ENCODE peak calls at places on chromosomes 4 and X, in five cellular contexts. One of them, this sample, is unnamed.

GRCh38 chr4:173121044-173121685 is 47.4 kb upstream of the GALNT7 start:
- DNase-seq in H9: peak
- DNase-seq in GM20000: peak
- DNase-seq in pancreas: no peak
- DNase-seq in neural crest cell: no peak
- DNase-seq in this sample: peak

GRCh38 chrX:139783959-139784358 is 76.0 kb upstream of the MCF2 start:
- DNase-seq in H9: no peak
- DNase-seq in GM20000: no peak
- DNase-seq in pancreas: no peak
- DNase-seq in neural crest cell: no peak
- DNase-seq in this sample: no peak

GRCh38 chrX:151780621-151781020 is 46.1 kb downstream of the CNGA2 start:
- DNase-seq in H9: no peak
- DNase-seq in GM20000: no peak
- DNase-seq in pancreas: no peak
- DNase-seq in neural crest cell: no peak
- DNase-seq in this sample: no peak

GRCh38 chr4:86653237-86653865 is 59.2 kb downstream of the PTPN13 start:
- DNase-seq in H9: no peak
- DNase-seq in GM20000: no peak
- DNase-seq in pancreas: no peak
- DNase-seq in neural crest cell: no peak
- DNase-seq in this sample: no peak

GRCh38 chr4:119314356-119314755 is 7.6 kb downstream of the FABP2 start:
- DNase-seq in H9: no peak
- DNase-seq in GM20000: peak
- DNase-seq in pancreas: no peak
- DNase-seq in neural crest cell: no peak
- DNase-seq in this sample: no peak

GRCh38 chrX:41750720-41751119 is 26.7 kb downstream of the GPR82 start:
- DNase-seq in H9: no peak
- DNase-seq in GM20000: no peak
- DNase-seq in pancreas: no peak
- DNase-seq in neural crest cell: no peak
- DNase-seq in this sample: no peak

GRCh38 chr4:3208826-3209225 is 40.1 kb upstream of the MSANTD1 start:
- DNase-seq in H9: no peak
- DNase-seq in GM20000: no peak
- DNase-seq in pancreas: peak
- DNase-seq in neural crest cell: no peak
- DNase-seq in this sample: no peak

GRCh38 chrX:118257781-118258180 is 88.1 kb upstream of the WDR44 start:
- DNase-seq in H9: no peak
- DNase-seq in GM20000: no peak
- DNase-seq in pancreas: no peak
- DNase-seq in neural crest cell: no peak
- DNase-seq in this sample: no peak

GRCh38 chrX:55754861-55755294 is 37.3 kb downstream of the RRAGB start:
- DNase-seq in H9: no peak
- DNase-seq in GM20000: peak
- DNase-seq in pancreas: no peak
- DNase-seq in neural crest cell: no peak
- DNase-seq in this sample: peak

GRCh38 chr4:103067841-103068547 is 8.6 kb downstream of the SLC9B2 start:
- DNase-seq in H9: no peak
- DNase-seq in GM20000: no peak
- DNase-seq in pancreas: no peak
- DNase-seq in neural crest cell: no peak
- DNase-seq in this sample: no peak

GRCh38 chr4:139243448-139244365 is 36.3 kb downstream of the MGARP start:
- DNase-seq in H9: no peak
- DNase-seq in GM20000: no peak
- DNase-seq in pancreas: no peak
- DNase-seq in neural crest cell: no peak
- DNase-seq in this sample: no peak

GRCh38 chr4:1500966-1501753 is 94.9 kb upstream of the NKX1-1 start:
- DNase-seq in H9: no peak
- DNase-seq in GM20000: no peak
- DNase-seq in pancreas: no peak
- DNase-seq in neural crest cell: no peak
- DNase-seq in this sample: no peak

GRCh38 chrX:132676561-132677186 is 187.8 kb upstream of the MBNL3 start:
- DNase-seq in H9: peak
- DNase-seq in GM20000: no peak
- DNase-seq in pancreas: no peak
- DNase-seq in neural crest cell: no peak
- DNase-seq in this sample: no peak
- TF ChIP-seq CTCF in H9: peak
- TF ChIP-seq CTCF in GM20000: no peak
- TF ChIP-seq CTCF in pancreas: no peak
- TF ChIP-seq CTCF in neural crest cell: peak
- TF ChIP-seq CTCF in this sample: no peak

GRCh38 chrX:115563633-115564182 is 2.7 kb downstream of the PLS3 start:
- DNase-seq in H9: no peak
- DNase-seq in GM20000: no peak
- DNase-seq in pancreas: no peak
- DNase-seq in neural crest cell: no peak
- DNase-seq in this sample: peak
- TF ChIP-seq CTCF in H9: peak
- TF ChIP-seq CTCF in GM20000: no peak
- TF ChIP-seq CTCF in pancreas: no peak
- TF ChIP-seq CTCF in neural crest cell: no peak
- TF ChIP-seq CTCF in this sample: no peak

GRCh38 chr4:77877771-77878170 is 15.1 kb downstream of the MRPL1 start:
- DNase-seq in H9: peak
- DNase-seq in GM20000: no peak
- DNase-seq in pancreas: no peak
- DNase-seq in neural crest cell: no peak
- DNase-seq in this sample: no peak
- TF ChIP-seq CTCF in H9: no peak
- TF ChIP-seq CTCF in GM20000: no peak
- TF ChIP-seq CTCF in pancreas: no peak
- TF ChIP-seq CTCF in neural crest cell: no peak
- TF ChIP-seq CTCF in this sample: no peak

GRCh38 chrX:40539214-40540142 is 41.3 kb upstream of the ATP6AP2 start:
- DNase-seq in H9: peak
- DNase-seq in GM20000: peak
- DNase-seq in pancreas: no peak
- DNase-seq in neural crest cell: peak
- DNase-seq in this sample: peak
- TF ChIP-seq CTCF in H9: peak
- TF ChIP-seq CTCF in GM20000: no peak
- TF ChIP-seq CTCF in pancreas: no peak
- TF ChIP-seq CTCF in neural crest cell: peak
- TF ChIP-seq CTCF in this sample: peak

DNA sequence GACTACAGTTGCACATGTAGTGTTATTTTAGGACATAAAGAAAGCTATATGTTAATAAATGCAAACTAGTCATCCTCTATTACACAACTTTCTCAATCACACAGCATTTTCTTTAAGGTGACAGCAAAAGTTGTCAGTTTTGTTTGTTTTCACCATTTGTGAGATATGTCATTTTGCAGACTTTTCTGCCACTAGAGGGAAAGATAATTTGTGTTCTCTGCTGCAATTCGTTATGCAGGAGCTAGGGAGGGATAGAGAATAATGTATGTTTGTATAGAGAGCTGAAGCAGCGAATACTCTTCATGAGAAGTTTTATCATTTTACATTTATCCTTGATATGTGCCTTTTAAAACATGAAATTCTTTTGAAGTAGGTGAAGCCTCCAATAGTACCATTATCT is 670.6 kb upstream of the ATOH1 start:
- DNase-seq in H9: no peak
- DNase-seq in GM20000: no peak
- DNase-seq in pancreas: no peak
- DNase-seq in neural crest cell: no peak
- DNase-seq in this sample: no peak
- TF ChIP-seq CTCF in H9: peak
- TF ChIP-seq CTCF in GM20000: no peak
- TF ChIP-seq CTCF in pancreas: no peak
- TF ChIP-seq CTCF in neural crest cell: peak
- TF ChIP-seq CTCF in this sample: no peak

DNA sequence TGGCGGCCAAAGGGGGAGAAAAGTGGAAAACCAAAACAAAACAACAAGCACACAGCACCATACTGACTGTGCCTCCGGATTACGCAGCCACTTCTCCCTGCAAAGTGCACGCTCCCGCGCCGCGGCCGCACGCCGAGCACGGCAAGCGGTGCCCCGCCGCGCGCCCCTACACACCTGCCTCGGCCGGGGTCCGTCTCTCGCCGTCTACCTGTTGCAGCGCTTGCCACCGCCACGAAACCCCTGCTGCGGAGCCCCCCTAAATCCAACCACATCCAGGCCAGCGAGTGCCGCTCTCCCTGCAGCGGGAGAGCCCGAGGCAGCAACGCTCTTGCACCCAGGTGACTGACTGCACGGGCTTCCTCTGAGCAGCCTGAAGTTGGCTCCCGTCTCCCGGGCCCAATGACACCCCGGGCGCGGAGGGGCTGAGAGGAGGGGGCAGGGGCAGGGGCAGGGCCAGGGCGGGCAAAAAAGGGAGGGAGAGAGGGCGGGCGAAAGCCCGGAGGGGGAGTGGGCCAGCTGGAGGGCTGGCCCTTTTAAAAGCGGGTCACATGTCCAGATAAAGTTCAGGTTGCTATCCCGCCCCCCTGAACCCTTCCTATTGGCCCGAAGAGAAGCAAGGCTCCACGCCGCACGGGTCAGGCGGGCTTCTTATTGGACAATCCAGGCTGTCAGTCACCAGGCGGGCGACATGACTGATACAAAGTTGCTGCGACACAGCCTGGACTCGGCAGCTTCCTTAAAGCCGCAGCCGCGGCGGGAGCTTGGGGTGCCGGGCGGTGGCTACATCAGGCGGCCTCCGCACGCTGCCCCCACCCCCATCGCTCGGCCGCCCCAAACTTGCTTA is at the start of gene NR3C2:
- DNase-seq in H9: peak
- DNase-seq in GM20000: peak
- DNase-seq in pancreas: peak
- DNase-seq in neural crest cell: peak
- DNase-seq in this sample: peak
- TF ChIP-seq CTCF in H9: no peak
- TF ChIP-seq CTCF in GM20000: no peak
- TF ChIP-seq CTCF in pancreas: no peak
- TF ChIP-seq CTCF in neural crest cell: no peak
- TF ChIP-seq CTCF in this sample: no peak

DNA sequence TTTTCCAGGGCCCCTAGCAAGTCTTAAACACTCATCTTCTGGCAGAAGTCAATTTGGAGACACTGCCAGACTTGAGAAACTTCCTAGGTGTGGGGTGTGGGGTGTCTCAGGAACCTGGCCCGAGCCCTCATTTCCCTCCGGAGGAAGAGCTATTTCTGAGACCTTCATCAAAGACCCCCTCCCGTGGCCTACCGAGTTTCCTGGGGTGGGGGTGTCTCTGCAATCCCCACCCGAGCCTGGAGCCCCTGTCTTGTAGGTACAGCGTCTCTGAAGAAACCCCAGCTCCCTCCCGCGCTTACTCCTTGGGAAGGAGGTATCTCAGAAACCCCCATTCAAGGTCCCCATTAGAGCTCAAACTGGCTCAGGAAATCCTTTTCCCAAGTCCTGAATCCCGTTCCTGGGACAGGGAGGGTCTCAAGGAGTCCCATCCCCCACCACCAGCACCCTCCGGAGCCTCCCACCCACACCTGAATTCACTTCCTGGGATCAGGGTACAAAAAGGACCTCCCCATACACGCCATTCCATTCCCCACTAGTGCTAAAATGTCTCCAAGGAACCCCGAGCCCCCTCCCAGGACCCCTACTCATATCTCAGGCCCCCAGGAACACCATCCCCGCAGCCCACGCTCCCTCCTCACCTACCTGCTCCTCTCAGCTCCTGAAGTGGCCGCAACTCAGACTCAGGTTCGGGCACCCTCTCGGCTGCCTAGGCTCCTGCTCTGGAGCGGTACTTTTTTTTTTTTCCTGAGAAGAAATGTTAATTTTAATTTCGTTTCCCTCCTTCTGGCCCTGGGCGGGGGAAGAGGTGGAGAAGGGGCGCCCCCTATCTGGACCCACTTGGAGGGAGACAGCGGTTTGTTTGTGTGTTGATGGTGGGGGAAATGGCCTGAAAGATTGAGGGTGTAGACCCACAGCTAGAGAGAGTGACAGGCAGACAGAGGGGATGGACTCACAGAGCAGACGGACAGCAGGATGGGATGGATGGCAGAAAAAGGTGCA is 1.1 kb downstream of the SLC38A5 start:
- DNase-seq in H9: peak
- DNase-seq in GM20000: peak
- DNase-seq in pancreas: no peak
- DNase-seq in neural crest cell: no peak
- DNase-seq in this sample: peak
- TF ChIP-seq CTCF in H9: peak
- TF ChIP-seq CTCF in GM20000: peak
- TF ChIP-seq CTCF in pancreas: no peak
- TF ChIP-seq CTCF in neural crest cell: no peak
- TF ChIP-seq CTCF in this sample: peak

GRCh38 chr4:149891381-149891780 is 75.7 kb upstream of the IQCM start:
- DNase-seq in H9: no peak
- DNase-seq in GM20000: no peak
- DNase-seq in pancreas: no peak
- DNase-seq in neural crest cell: no peak
- DNase-seq in this sample: no peak

GRCh38 chr4:149897784-149898183 is 82.1 kb upstream of the IQCM start:
- DNase-seq in H9: no peak
- DNase-seq in GM20000: peak
- DNase-seq in pancreas: no peak
- DNase-seq in neural crest cell: no peak
- DNase-seq in this sample: no peak

GRCh38 chr4:149901128-149901527 is 85.5 kb upstream of the IQCM start:
- DNase-seq in H9: no peak
- DNase-seq in GM20000: no peak
- DNase-seq in pancreas: no peak
- DNase-seq in neural crest cell: no peak
- DNase-seq in this sample: no peak

DNA sequence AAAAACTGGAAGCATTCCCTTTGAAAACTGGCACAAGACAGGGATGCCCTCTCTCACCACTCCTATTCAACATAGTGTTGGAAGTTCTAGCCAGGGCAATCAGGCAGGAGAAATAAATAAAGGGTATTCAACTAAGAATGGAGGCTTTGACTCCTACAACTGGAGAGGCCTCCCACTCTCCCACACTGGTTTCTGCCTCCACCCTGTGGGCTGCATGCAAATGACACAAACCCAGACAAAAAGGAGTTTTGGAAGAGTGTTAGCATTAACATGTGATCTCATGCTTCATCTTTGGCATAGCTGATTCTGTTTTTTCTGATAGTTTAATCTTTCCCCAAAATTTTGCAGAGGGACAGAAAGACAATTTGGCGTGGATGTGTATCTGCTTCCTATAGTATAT is 80.8 kb upstream of the IQCM start:
- DNase-seq in H9: no peak
- DNase-seq in GM20000: no peak
- DNase-seq in pancreas: no peak
- DNase-seq in neural crest cell: no peak
- DNase-seq in this sample: no peak
- TF ChIP-seq CTCF in H9: peak
- TF ChIP-seq CTCF in GM20000: no peak
- TF ChIP-seq CTCF in pancreas: no peak
- TF ChIP-seq CTCF in neural crest cell: peak
- TF ChIP-seq CTCF in this sample: no peak

GRCh38 chr4:118077767-118078105 is 43.5 kb downstream of the NDST3 start:
- DNase-seq in H9: no peak
- DNase-seq in GM20000: no peak
- DNase-seq in pancreas: no peak
- DNase-seq in neural crest cell: no peak
- DNase-seq in this sample: no peak

GRCh38 chr4:118082182-118082581 is 47.9 kb downstream of the NDST3 start:
- DNase-seq in H9: no peak
- DNase-seq in GM20000: no peak
- DNase-seq in pancreas: no peak
- DNase-seq in neural crest cell: no peak
- DNase-seq in this sample: no peak

GRCh38 chr4:118076958-118077766 is 42.9 kb downstream of the NDST3 start:
- DNase-seq in H9: peak
- DNase-seq in GM20000: peak
- DNase-seq in pancreas: no peak
- DNase-seq in neural crest cell: no peak
- DNase-seq in this sample: no peak
- TF ChIP-seq CTCF in H9: peak
- TF ChIP-seq CTCF in GM20000: peak
- TF ChIP-seq CTCF in pancreas: no peak
- TF ChIP-seq CTCF in neural crest cell: peak
- TF ChIP-seq CTCF in this sample: peak

This sample was measured in GM06990.